ENCODE peak calls at places on chromosomes 3 and 15, in nine cellular contexts. X, H, S, E, O, N, Z, D and J are unnamed samples.

GRCh38 chr3:43629254-43629653 is 7.4 kb upstream of the ANO10 start:
- DNase-seq in X (no peak), H (no peak), S (no peak), E (no peak), O (no peak), N (no peak), Z (no peak), D (no peak), J (peak; percentile 92)

GRCh38 chr15:71332605-71333004 is 217.3 kb downstream of the THSD4 start:
- DNase-seq in X (no peak), H (no peak), S (no peak), E (no peak), O (no peak), N (no peak), Z (no peak), D (peak; percentile 33), J (no peak)

GRCh38 chr3:62131620-62132019 is 241.7 kb downstream of the FEZF2 start:
- DNase-seq in X (no peak), H (no peak), S (no peak), E (no peak), O (no peak), N (no peak), Z (no peak), D (peak; percentile 16), J (no peak)

GRCh38 chr3:113169876-113170452 is 41.4 kb upstream of the BOC start:
- DNase-seq in X (no peak), H (no peak), S (no peak), E (no peak), O (no peak), N (no peak), Z (no peak), D (no peak), J (no peak)

GRCh38 chr3:96449341-96449740 is 365.1 kb upstream of the EPHA6 start:
- DNase-seq in X (no peak), H (no peak), S (no peak), E (no peak), O (no peak), N (no peak), Z (no peak), D (no peak), J (no peak)

GRCh38 chr3:39990532-39990931 is 181.1 kb downstream of the MYRIP start:
- DNase-seq in X (no peak), H (no peak), S (peak; percentile 24), E (no peak), O (no peak), N (peak; percentile 58), Z (no peak), D (peak; percentile 38), J (peak; percentile 25)

GRCh38 chr15:81097893-81098280 is 36.2 kb upstream of the CFAP161 start:
- DNase-seq in X (no peak), H (no peak), S (no peak), E (no peak), O (no peak), N (no peak), Z (no peak), D (no peak), J (no peak)

GRCh38 chr15:99440551-99441426 is 125.0 kb upstream of the MEF2A start:
- DNase-seq in X (no peak), H (no peak), S (no peak), E (no peak), O (no peak), N (no peak), Z (no peak), D (no peak), J (no peak)

GRCh38 chr3:56547486-56547885 is 9.5 kb upstream of the CCDC66 start:
- DNase-seq in X (no peak), H (no peak), S (no peak), E (no peak), O (no peak), N (peak; percentile 9), Z (no peak), D (no peak), J (no peak)

GRCh38 chr3:142732066-142732465 is 8.2 kb downstream of the TRPC1 start:
- DNase-seq in X (no peak), H (no peak), S (no peak), E (no peak), O (no peak), N (no peak), Z (no peak), D (no peak), J (no peak)

GRCh38 chr3:59480486-59480995 is 430.7 kb upstream of the CFAP20DC start:
- DNase-seq in X (peak; percentile 44), H (no peak), S (peak; percentile 34), E (no peak), O (no peak), N (no peak), Z (no peak), D (peak; percentile 75), J (peak; percentile 43)
- H3K4me3 ChIP-seq in X (no peak overlapping the region), H (no peak overlapping the region), S (no peak overlapping the region), E (no peak overlapping the region), O (no peak overlapping the region), N (no peak overlapping the region), Z (no peak overlapping the region), D (no peak overlapping the region), J (no peak overlapping the region)

GRCh38 chr15:88765212-88765611 is 38.0 kb upstream of the ACAN start:
- DNase-seq in X (no peak), H (no peak), S (no peak), E (no peak), O (no peak), N (no peak), Z (no peak), D (no peak), J (no peak)

GRCh38 chr15:88764448-88764847 is 38.8 kb upstream of the ACAN start:
- DNase-seq in X (no peak), H (no peak), S (no peak), E (no peak), O (no peak), N (no peak), Z (no peak), D (no peak), J (no peak)

DNA sequence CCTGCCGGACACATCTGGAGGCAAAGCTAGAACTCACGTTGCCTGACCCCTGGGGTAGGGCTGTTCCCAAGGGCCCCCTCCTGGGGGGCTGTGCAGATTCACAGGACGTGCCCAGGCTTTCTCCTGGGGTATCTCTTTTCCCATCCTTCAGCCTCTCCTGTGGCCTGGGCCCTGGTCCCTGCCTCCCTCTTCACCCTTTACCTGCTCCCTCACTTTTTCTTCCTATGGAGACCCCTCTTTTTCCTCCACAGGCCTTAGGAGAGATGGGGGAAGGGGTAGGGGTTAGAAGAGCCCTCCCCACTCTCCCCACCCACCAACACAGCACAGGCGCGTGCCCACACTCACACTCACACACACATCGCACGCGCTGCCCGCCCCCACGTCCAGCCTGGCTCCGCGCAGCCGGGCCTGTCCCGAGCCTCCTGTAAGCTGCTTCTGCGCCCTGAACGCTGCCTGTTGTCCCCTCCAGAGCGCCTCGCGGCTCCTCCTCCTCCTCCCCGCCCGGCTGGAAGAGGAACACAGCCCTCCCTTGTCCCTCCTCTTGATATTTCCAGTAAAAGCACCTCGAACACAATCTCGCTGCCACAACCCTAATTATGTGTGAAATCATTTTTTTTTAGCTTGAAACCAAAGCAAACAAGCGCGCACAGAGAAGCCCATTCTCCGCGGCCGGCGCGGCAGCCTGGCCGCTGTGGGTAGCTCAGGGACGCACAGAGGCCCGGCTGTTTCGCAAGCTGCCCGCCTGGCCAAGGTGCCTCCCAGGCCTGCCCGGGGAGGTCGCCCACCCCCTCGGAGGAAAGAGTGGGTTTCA is 33.9 kb upstream of the ACAN start:
- DNase-seq in X (no peak), H (no peak), S (no peak), E (no peak), O (no peak), N (peak; percentile 27), Z (no peak), D (no peak), J (no peak)
- H3K4me3 ChIP-seq in X (peak overlapping the region; percentile 15), H (no peak overlapping the region), S (no peak overlapping the region), E (no peak overlapping the region), O (no peak overlapping the region), N (no peak overlapping the region), Z (peak overlapping the region; percentile 44), D (no peak overlapping the region), J (peak overlapping the region; percentile 16)

GRCh38 chr15:95327661-95328060 is 1002.8 kb upstream of the NR2F2 start:
- DNase-seq in X (no peak), H (no peak), S (no peak), E (no peak), O (no peak), N (no peak), Z (peak; percentile 23), D (no peak), J (no peak)

GRCh38 chr15:95326689-95327525 is 1003.6 kb upstream of the NR2F2 start:
- DNase-seq in X (no peak), H (no peak), S (no peak), E (no peak), O (peak; percentile 28), N (peak; percentile 46), Z (peak; percentile 55), D (no peak), J (no peak)

GRCh38 chr15:95325763-95326688 is 1004.5 kb upstream of the NR2F2 start:
- DNase-seq in X (peak; percentile 26), H (no peak), S (no peak), E (no peak), O (no peak), N (no peak), Z (peak; percentile 43), D (peak; percentile 74), J (no peak)

GRCh38 chr15:95324596-95325135 is 1005.8 kb upstream of the NR2F2 start:
- DNase-seq in X (no peak), H (no peak), S (no peak), E (no peak), O (no peak), N (no peak), Z (no peak), D (no peak), J (no peak)

DNA sequence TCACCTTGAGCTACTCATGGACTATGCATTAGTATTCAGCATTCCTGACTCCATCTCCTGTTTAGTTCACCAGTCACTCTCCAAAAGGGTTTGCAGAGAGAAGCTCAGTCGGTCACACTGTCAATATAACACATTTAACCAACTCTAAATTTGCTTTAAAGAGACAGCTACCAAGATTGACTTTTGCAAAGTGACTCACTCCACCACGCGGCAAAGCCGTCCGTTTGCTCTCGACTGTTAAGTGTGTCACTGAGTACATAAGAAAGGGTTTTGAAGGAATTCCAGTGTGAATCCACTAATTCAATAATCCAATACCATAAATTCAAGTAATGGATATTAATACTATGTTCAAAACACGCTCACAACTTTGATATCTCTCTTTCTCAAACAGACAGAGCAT is 1006.7 kb upstream of the NR2F2 start:
- DNase-seq in X (no peak), H (no peak), S (no peak), E (no peak), O (peak; percentile 26), N (peak; percentile 16), Z (peak; percentile 40), D (no peak), J (no peak)
- H3K4me3 ChIP-seq in X (no peak overlapping the region), H (no peak overlapping the region), S (no peak overlapping the region), E (no peak overlapping the region), O (no peak overlapping the region), N (no peak overlapping the region), Z (peak overlapping the region; percentile 6), D (no peak overlapping the region), J (no peak overlapping the region)

DNA sequence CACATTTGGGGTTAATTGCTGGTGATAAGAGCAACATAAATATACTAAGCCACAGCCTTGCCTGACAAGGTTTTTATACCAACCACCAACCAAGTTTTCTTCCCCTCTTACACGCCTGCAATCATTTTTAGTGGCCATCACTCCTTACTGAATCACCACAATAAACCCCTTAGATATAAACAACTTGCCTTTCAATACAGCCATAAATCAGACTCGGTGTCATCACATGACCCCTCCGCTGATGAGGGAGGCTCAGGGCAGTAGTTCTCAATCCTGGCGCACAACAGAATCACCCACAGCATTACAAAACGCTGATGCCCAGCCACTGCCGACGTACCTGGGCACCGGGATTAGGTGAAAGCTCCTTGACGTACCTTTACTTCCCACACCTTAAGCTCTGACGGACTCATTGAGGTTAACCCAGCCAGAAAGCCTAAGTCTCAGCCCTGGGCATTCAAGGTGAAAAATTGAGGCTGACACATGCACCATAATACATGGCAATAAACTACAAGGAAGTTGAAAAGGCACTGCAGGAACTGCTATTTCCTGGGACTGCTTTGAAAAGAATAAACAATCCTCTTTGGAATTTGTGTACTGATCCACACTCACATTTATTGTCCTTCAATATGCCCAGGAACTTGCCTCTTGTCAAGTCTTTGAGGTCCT is 17.1 kb downstream of the ADCY5 start:
- DNase-seq in X (no peak), H (no peak), S (no peak), E (no peak), O (no peak), N (no peak), Z (no peak), D (no peak), J (no peak)
- H3K4me3 ChIP-seq in X (no peak overlapping the region), H (no peak overlapping the region), S (no peak overlapping the region), E (no peak overlapping the region), O (no peak overlapping the region), N (no peak overlapping the region), Z (no peak overlapping the region), D (no peak overlapping the region), J (no peak overlapping the region)